ENCODE peak calls at places on chromosome 11, in ten cellular contexts. One of them, this sample, is unnamed.
A peak's percentile ranks its signal among the peaks of the same experiment; 100 is the strongest.

GRCh38 chr11:47915407-47916137 is 64.8 kb upstream of the PTPRJ start:
- DNase-seq in EL: no peak
- DNase-seq in EH: no peak
- DNase-seq in cardiac fibroblast: no peak
- DNase-seq in CD8-positive, alpha-beta memory T cell: peak; percentile 7
- DNase-seq in dermis blood vessel endothelial cell: peak; percentile 38
- DNase-seq in islet precursor cell: no peak
- DNase-seq in Peyer's patch: peak; percentile 47
- DNase-seq in foreskin fibroblast: no peak
- DNase-seq in effector memory CD8-positive, alpha-beta T cell: no peak
- DNase-seq in this sample: peak; percentile 82

GRCh38 chr11:116692318-116693106 is 80.3 kb downstream of the BUD13 start:
- DNase-seq in EL: no peak
- DNase-seq in EH: no peak
- DNase-seq in cardiac fibroblast: no peak
- DNase-seq in CD8-positive, alpha-beta memory T cell: no peak
- DNase-seq in dermis blood vessel endothelial cell: no peak
- DNase-seq in islet precursor cell: no peak
- DNase-seq in Peyer's patch: no peak
- DNase-seq in foreskin fibroblast: no peak
- DNase-seq in effector memory CD8-positive, alpha-beta T cell: no peak
- DNase-seq in this sample: no peak

GRCh38 chr11:2904153-2905052 is 18.8 kb upstream of the CDKN1C start:
- DNase-seq in EL: no peak
- DNase-seq in EH: no peak
- DNase-seq in cardiac fibroblast: no peak
- DNase-seq in CD8-positive, alpha-beta memory T cell: no peak
- DNase-seq in dermis blood vessel endothelial cell: no peak
- DNase-seq in islet precursor cell: no peak
- DNase-seq in Peyer's patch: no peak
- DNase-seq in foreskin fibroblast: no peak
- DNase-seq in effector memory CD8-positive, alpha-beta T cell: no peak
- DNase-seq in this sample: no peak

GRCh38 chr11:117220568-117220967 is 11.3 kb downstream of the PCSK7 start:
- DNase-seq in EL: no peak
- DNase-seq in EH: no peak
- DNase-seq in cardiac fibroblast: peak; percentile 79
- DNase-seq in CD8-positive, alpha-beta memory T cell: no peak
- DNase-seq in dermis blood vessel endothelial cell: no peak
- DNase-seq in islet precursor cell: no peak
- DNase-seq in Peyer's patch: no peak
- DNase-seq in foreskin fibroblast: no peak
- DNase-seq in effector memory CD8-positive, alpha-beta T cell: no peak
- DNase-seq in this sample: no peak

GRCh38 chr11:87778341-87778740 is 396.9 kb downstream of the RAB38 start:
- DNase-seq in EL: peak; percentile 15
- DNase-seq in EH: no peak
- DNase-seq in cardiac fibroblast: no peak
- DNase-seq in CD8-positive, alpha-beta memory T cell: no peak
- DNase-seq in dermis blood vessel endothelial cell: no peak
- DNase-seq in islet precursor cell: peak; percentile 91
- DNase-seq in Peyer's patch: no peak
- DNase-seq in foreskin fibroblast: peak; percentile 21
- DNase-seq in effector memory CD8-positive, alpha-beta T cell: no peak
- DNase-seq in this sample: no peak

GRCh38 chr11:134207538-134208239 is 16.1 kb downstream of the NCAPD3 start:
- DNase-seq in EL: peak; percentile 18
- DNase-seq in EH: peak; percentile 36
- DNase-seq in cardiac fibroblast: peak; percentile 38
- DNase-seq in CD8-positive, alpha-beta memory T cell: peak; percentile 46
- DNase-seq in dermis blood vessel endothelial cell: peak; percentile 56
- DNase-seq in islet precursor cell: no peak
- DNase-seq in Peyer's patch: peak; percentile 61
- DNase-seq in foreskin fibroblast: peak; percentile 46
- DNase-seq in effector memory CD8-positive, alpha-beta T cell: peak; percentile 71
- DNase-seq in this sample: peak; percentile 48

GRCh38 chr11:29985248-29985647 is 31.6 kb downstream of the KCNA4 start:
- DNase-seq in EL: no peak
- DNase-seq in EH: no peak
- DNase-seq in cardiac fibroblast: no peak
- DNase-seq in CD8-positive, alpha-beta memory T cell: no peak
- DNase-seq in dermis blood vessel endothelial cell: no peak
- DNase-seq in islet precursor cell: no peak
- DNase-seq in Peyer's patch: no peak
- DNase-seq in foreskin fibroblast: no peak
- DNase-seq in effector memory CD8-positive, alpha-beta T cell: no peak
- DNase-seq in this sample: no peak

GRCh38 chr11:34928268-34928959 is 12.0 kb downstream of the PDHX start:
- DNase-seq in EL: no peak
- DNase-seq in EH: peak; percentile 4
- DNase-seq in cardiac fibroblast: no peak
- DNase-seq in CD8-positive, alpha-beta memory T cell: no peak
- DNase-seq in dermis blood vessel endothelial cell: no peak
- DNase-seq in islet precursor cell: no peak
- DNase-seq in Peyer's patch: no peak
- DNase-seq in foreskin fibroblast: no peak
- DNase-seq in effector memory CD8-positive, alpha-beta T cell: no peak
- DNase-seq in this sample: no peak

GRCh38 chr11:2221024-2221423 is 49.4 kb downstream of the ASCL2 start:
- DNase-seq in EL: no peak
- DNase-seq in EH: no peak
- DNase-seq in cardiac fibroblast: no peak
- DNase-seq in CD8-positive, alpha-beta memory T cell: no peak
- DNase-seq in dermis blood vessel endothelial cell: no peak
- DNase-seq in islet precursor cell: no peak
- DNase-seq in Peyer's patch: no peak
- DNase-seq in foreskin fibroblast: no peak
- DNase-seq in effector memory CD8-positive, alpha-beta T cell: no peak
- DNase-seq in this sample: no peak

GRCh38 chr11:19632435-19632834 is 80.2 kb upstream of the NAV2 start:
- DNase-seq in EL: peak; percentile 71
- DNase-seq in EH: peak; percentile 65
- DNase-seq in cardiac fibroblast: peak; percentile 37
- DNase-seq in CD8-positive, alpha-beta memory T cell: no peak
- DNase-seq in dermis blood vessel endothelial cell: no peak
- DNase-seq in islet precursor cell: no peak
- DNase-seq in Peyer's patch: no peak
- DNase-seq in foreskin fibroblast: peak; percentile 89
- DNase-seq in effector memory CD8-positive, alpha-beta T cell: no peak
- DNase-seq in this sample: no peak

GRCh38 chr11:110730773-110731172 is 18.5 kb upstream of the ARHGAP20 start:
- DNase-seq in EL: no peak
- DNase-seq in EH: no peak
- DNase-seq in cardiac fibroblast: no peak
- DNase-seq in CD8-positive, alpha-beta memory T cell: no peak
- DNase-seq in dermis blood vessel endothelial cell: no peak
- DNase-seq in islet precursor cell: no peak
- DNase-seq in Peyer's patch: no peak
- DNase-seq in foreskin fibroblast: no peak
- DNase-seq in effector memory CD8-positive, alpha-beta T cell: no peak
- DNase-seq in this sample: no peak